ENCODE peak calls at places on chromosomes 2 and 18, in six cellular contexts. S is H54, C is glomerular endothelial cell, D is T-helper 22 cell, K is neural progenitor cell, R is activated T-cell treated with anti-CD3 and anti-CD28 coated beads for 1 hour. Q is an unnamed sample.
A peak's percentile ranks its signal among the peaks of the same experiment; 100 is the strongest.

GRCh38 chr2:172307800-172308199 is 119.6 kb upstream of the ITGA6 start:
- DNase-seq in D (no peak), R (no peak), S (no peak), C (peak; percentile 87), K (no peak), Q (peak; percentile 74)

GRCh38 chr2:200040251-200040650 is 84.9 kb downstream of the MAIP1 start:
- DNase-seq in R (no peak), C (no peak), D (no peak), S (no peak), K (no peak), Q (no peak)

GRCh38 chr18:71107220-71107619 is 818.4 kb downstream of the SOCS6 start:
- DNase-seq in R (no peak), S (no peak), K (no peak), D (no peak), C (no peak), Q (no peak)

GRCh38 chr2:222915092-222915957 is 54.5 kb downstream of the ACSL3 start:
- DNase-seq in C (no peak), R (no peak), K (no peak), S (no peak), D (no peak), Q (peak; percentile 54)

GRCh38 chr2:136235451-136236418 is 117.8 kb upstream of the CXCR4 start:
- DNase-seq in C (peak; percentile 82), D (no peak), R (no peak), K (no peak), S (peak; percentile 69), Q (no peak)

GRCh38 chr2:105373895-105374401 is 24.9 kb downstream of the FHL2 start:
- DNase-seq in D (no peak), S (no peak), C (no peak), K (no peak), R (no peak), Q (no peak)

GRCh38 chr2:98757904-98758421 is 27.0 kb upstream of the MGAT4A start:
- DNase-seq in C (peak; percentile 93), D (peak; percentile 55), K (no peak), R (peak; percentile 34), S (peak; percentile 54), Q (no peak)

GRCh38 chr2:152132321-152132720 is 33.5 kb upstream of the CACNB4 start:
- DNase-seq in R (no peak), S (no peak), C (no peak), D (no peak), K (no peak), Q (peak; percentile 42)

GRCh38 chr2:43345872-43346271 is 119.5 kb upstream of the ZFP36L2 start:
- DNase-seq in S (no peak), K (peak; percentile 25), C (no peak), D (no peak), R (no peak), Q (no peak)

GRCh38 chr2:108588070-108588668 is 53.9 kb downstream of the LIMS1 start:
- DNase-seq in S (no peak), D (no peak), R (no peak), K (no peak), C (no peak), Q (peak; percentile 38)

GRCh38 chr2:113230531-113230930 is 48.2 kb downstream of the PAX8 start:
- DNase-seq in D (no peak), R (no peak), C (no peak), K (no peak), S (no peak), Q (no peak)

GRCh38 chr18:7567487-7568425 is 640 bp downstream of the PTPRM start:
- DNase-seq in S (peak; percentile 26), K (peak; percentile 86), R (no peak), D (no peak), C (no peak), Q (peak; percentile 75)

GRCh38 chr2:51263921-51264320 is 232.0 kb upstream of the NRXN1 start:
- DNase-seq in R (no peak), D (no peak), K (no peak), S (no peak), C (no peak), Q (no peak)

GRCh38 chr2:118264591-118264990 is 176.3 kb downstream of the INSIG2 start:
- DNase-seq in S (no peak), D (no peak), K (no peak), R (no peak), C (no peak), Q (no peak)

GRCh38 chr2:39027427-39027826 is 93.4 kb downstream of the SOS1 start:
- DNase-seq in C (no peak), S (no peak), R (no peak), D (no peak), K (no peak), Q (no peak)

GRCh38 chr2:238260879-238261278 is 21.0 kb upstream of the HES6 start:
- DNase-seq in C (no peak), K (no peak), D (no peak), R (no peak), S (no peak), Q (peak; percentile 42)

GRCh38 chr2:54106631-54107454 is 8.6 kb upstream of the ACYP2 start:
- DNase-seq in C (no peak), R (peak; percentile 12), S (peak; percentile 24), D (no peak), K (peak; percentile 67), Q (peak; percentile 50)